ENCODE peak calls at places on chromosomes 4 and X, in five cellular contexts. D is NCI-H1417 treated with DMSO at 0.1 percent for 48 hours, S is Calu3, G is fibroblast of mammary gland, A is iPS-NIHi11. C is an unnamed sample.

GRCh38 chr4:176547005-176547404 is 227.2 kb downstream of the SPCS3 start:
- DNase-seq in D (no peak), S (no peak), G (peak), A (no peak), C (no peak)

GRCh38 chr4:188439641-188440311 is 300.5 kb downstream of the TRIML1 start:
- DNase-seq in D (no peak), S (peak), G (peak), A (no peak), C (peak)

GRCh38 chrX:129661369-129661768 is 6.6 kb upstream of the APLN start:
- DNase-seq in D (no peak), S (no peak), G (no peak), A (no peak), C (peak)

GRCh38 chrX:10579018-10579752 is 41.2 kb downstream of the MID1 start:
- DNase-seq in D (no peak), S (peak), G (peak), A (no peak), C (peak)

GRCh38 chrX:42606591-42606990 is 171.4 kb downstream of the PPP1R2C start:
- DNase-seq in D (no peak), S (no peak), G (no peak), A (no peak), C (no peak)

GRCh38 chrX:19758536-19758935 is 128.9 kb downstream of the SH3KBP1 start:
- DNase-seq in D (no peak), S (no peak), G (no peak), A (no peak), C (peak)

GRCh38 chr4:182306792-182307507 is 63.7 kb downstream of the TENM3 start:
- DNase-seq in D (no peak), S (no peak), G (peak), A (no peak), C (no peak)

GRCh38 chr4:124079174-124079780 is 633.3 kb downstream of the ANKRD50 start:
- DNase-seq in D (no peak), S (no peak), G (peak), A (no peak), C (no peak)

GRCh38 chr4:2570551-2571222 is 34.2 kb downstream of the FAM193A start:
- DNase-seq in D (no peak), S (no peak), G (no peak), A (no peak), C (no peak)

GRCh38 chrX:132025085-132025484 is 2.0 kb downstream of the STK26 start:
- DNase-seq in D (no peak), S (no peak), G (no peak), A (no peak), C (no peak)

GRCh38 chr4:178165909-178166308 is 723.7 kb upstream of the AGA start:
- DNase-seq in D (no peak), S (no peak), G (no peak), A (peak), C (no peak)

GRCh38 chr4:79682801-79683217 is 274.8 kb upstream of the GK2 start:
- DNase-seq in D (no peak), S (no peak), G (no peak), A (peak), C (no peak)

GRCh38 chr4:11428161-11428700 is 463 bp downstream of the HS3ST1 start:
- DNase-seq in D (no peak), S (no peak), G (no peak), A (peak), C (peak)

GRCh38 chr4:83599183-83599582 is 63.3 kb downstream of the GPAT3 start:
- DNase-seq in D (no peak), S (peak), G (peak), A (peak), C (peak)

GRCh38 chrX:6910218-6910617 is 237.3 kb upstream of the STS start:
- DNase-seq in D (no peak), S (no peak), G (no peak), A (no peak), C (no peak)

GRCh38 chr4:108774809-108775530 is 12.1 kb upstream of the ETNPPL start:
- DNase-seq in D (no peak), S (peak), G (no peak), A (no peak), C (peak)

GRCh38 chrX:107629533-107629909 is 1.2 kb downstream of the PRPS1 start:
- DNase-seq in D (no peak), S (peak), G (peak), A (no peak), C (no peak)

GRCh38 chrX:111615227-111615626 is 65.7 kb upstream of the ALG13 start:
- DNase-seq in D (no peak), S (no peak), G (no peak), A (no peak), C (no peak)

GRCh38 chr4:1612278-1613098 is 71.6 kb downstream of the FAM53A start:
- DNase-seq in D (no peak), S (no peak), G (no peak), A (no peak), C (no peak)

GRCh38 chr4:30945586-30945985 is 225.4 kb downstream of the PCDH7 start:
- DNase-seq in D (no peak), S (peak), G (no peak), A (no peak), C (peak)

GRCh38 chr4:12928751-12929150 is 555.4 kb downstream of the RAB28 start:
- DNase-seq in D (no peak), S (no peak), G (no peak), A (no peak), C (no peak)

GRCh38 chr4:73976716-73977115 is 5.1 kb downstream of the PF4 start:
- DNase-seq in D (no peak), S (no peak), G (no peak), A (no peak), C (no peak)

GRCh38 chrX:43349363-43349762 is 306.7 kb upstream of the MAOA start:
- DNase-seq in D (no peak), S (peak), G (peak), A (peak), C (peak)

GRCh38 chr4:52996261-52997131 is 134.4 kb downstream of the RASL11B start:
- DNase-seq in D (no peak), S (no peak), G (peak), A (no peak), C (no peak)

GRCh38 chr4:5980436-5981155 is 37.6 kb downstream of the C4orf50 start:
- DNase-seq in D (no peak), S (no peak), G (peak), A (no peak), C (no peak)

GRCh38 chr4:117479673-117480072 is 394.3 kb upstream of the TRAM1L1 start:
- DNase-seq in D (no peak), S (no peak), G (no peak), A (no peak), C (no peak)

GRCh38 chr4:114225462-114225861 is 246.0 kb upstream of the ARSJ start:
- DNase-seq in D (peak), S (no peak), G (no peak), A (no peak), C (no peak)

GRCh38 chr4:2259541-2260267 is 2.2 kb downstream of the MXD4 start:
- DNase-seq in D (no peak), S (no peak), G (no peak), A (no peak), C (no peak)

GRCh38 chr4:6471303-6472007 is 959 bp downstream of the PPP2R2C start:
- DNase-seq in D (no peak), S (no peak), G (no peak), A (no peak), C (no peak)

C was measured in small intestine.